ENCODE peak calls at places on chromosomes 6 and 20, in eight cellular contexts. H, D, I, W, Q, T, U and B are unnamed samples.

GRCh38 chr6:150492507-150492906 is 107.2 kb upstream of the PLEKHG1 start:
- DNase-seq in D (no peak), U (no peak), Q (no peak), T (no peak), I (no peak), H (no peak), W (peak), B (no peak)

GRCh38 chr20:32052090-32052791 is at the start of gene HCK:
- DNase-seq in U (no peak), W (no peak), H (no peak), D (no peak), I (no peak), T (no peak), Q (no peak), B (no peak)

GRCh38 chr6:122712093-122712863 is 67.2 kb upstream of the FABP7 start:
- DNase-seq in W (peak), I (no peak), H (no peak), D (no peak), U (no peak), Q (peak), T (no peak), B (no peak)

GRCh38 chr6:87350516-87350915 is 5.9 kb downstream of the C6orf163 start:
- DNase-seq in I (no peak), U (no peak), H (no peak), T (no peak), W (no peak), D (no peak), Q (peak), B (no peak)

GRCh38 chr6:36487698-36488097 is 44.9 kb downstream of the KCTD20 start:
- DNase-seq in I (no peak), Q (peak), W (no peak), H (no peak), D (no peak), U (no peak), T (no peak), B (no peak)

GRCh38 chr20:2756056-2756611 is 44.3 kb downstream of the CPXM1 start:
- DNase-seq in Q (peak), W (no peak), I (no peak), T (no peak), H (no peak), U (no peak), D (no peak), B (no peak)

GRCh38 chr6:44086931-44087574 is 40.2 kb downstream of the MRPL14 start:
- DNase-seq in Q (no peak), W (no peak), I (no peak), T (no peak), U (no peak), H (peak), D (no peak), B (no peak)

GRCh38 chr20:4722993-4723392 is 1.3 kb downstream of the PRND start:
- DNase-seq in U (no peak), H (no peak), T (no peak), D (no peak), W (no peak), Q (no peak), I (no peak), B (no peak)